ENCODE peak calls at places on chromosomes 12 and 14, in four cellular contexts. N, V, Z and U are unnamed samples.

GRCh38 chr14:51602176-51602759 is 49.4 kb upstream of the FRMD6 start:
- DNase-seq in V (no peak), Z (no peak), N (no peak), U (no peak)

GRCh38 chr12:104596876-104597833 is 140.4 kb downstream of the CHST11 start:
- DNase-seq in N (no peak), Z (no peak), V (no peak), U (no peak)

GRCh38 chr12:14664434-14665023 is 31.9 kb downstream of the GUCY2C start:
- DNase-seq in Z (peak; percentile 57), V (no peak), N (peak; percentile 37), U (no peak)

GRCh38 chr12:51028126-51028810 is 2.1 kb upstream of the SLC11A2 start:
- DNase-seq in V (no peak), N (no peak), Z (peak; percentile 27), U (no peak)

GRCh38 chr14:77250927-77251326 is 20.1 kb downstream of the NGB start:
- DNase-seq in Z (no peak), N (no peak), V (no peak), U (no peak)

GRCh38 chr14:39841088-39841487 is 408.9 kb upstream of the FBXO33 start:
- DNase-seq in N (no peak), Z (no peak), V (no peak), U (no peak)

GRCh38 chr12:56061982-56062381 is 18.0 kb upstream of the ERBB3 start:
- DNase-seq in Z (no peak), N (no peak), V (no peak), U (no peak)

GRCh38 chr14:23559010-23559920 is 3.2 kb downstream of the THTPA start:
- DNase-seq in Z (peak; percentile 35), V (no peak), N (no peak), U (no peak)

GRCh38 chr12:44286336-44286735 is 450.5 kb downstream of the TMEM117 start:
- DNase-seq in V (no peak), N (no peak), Z (peak; percentile 1), U (no peak)

GRCh38 chr12:119843100-119843499 is 34.0 kb downstream of the CIT start:
- DNase-seq in Z (no peak), N (no peak), V (no peak), U (no peak)

GRCh38 chr12:64177001-64177400 is 45.1 kb downstream of the KICS2 start:
- DNase-seq in Z (peak; percentile 81), V (no peak), N (no peak), U (no peak)

GRCh38 chr14:50122291-50122690 is 5.9 kb upstream of the VCPKMT start:
- DNase-seq in V (no peak), N (no peak), Z (no peak), U (no peak)

GRCh38 chr12:1666215-1666614 is 24.7 kb upstream of the ADIPOR2 start:
- DNase-seq in V (no peak), N (no peak), Z (no peak), U (no peak)

GRCh38 chr14:63727231-63727735 is 582 bp downstream of the SGPP1 start:
- DNase-seq in N (no peak), Z (peak; percentile 51), V (peak; percentile 89), U (no peak)

GRCh38 chr14:23183479-23183878 is at the start of gene SLC7A8:
- DNase-seq in Z (peak; percentile 15), V (no peak), N (peak; percentile 7), U (no peak)

GRCh38 chr12:76033116-76034001 is 1.8 kb upstream of the PHLDA1 start:
- DNase-seq in V (no peak), Z (peak; percentile 26), N (no peak), U (no peak)

GRCh38 chr14:50967719-50968266 is 23.5 kb upstream of the PYGL start:
- DNase-seq in N (no peak), V (no peak), Z (no peak), U (no peak)

GRCh38 chr12:26126340-26127284 is 1.8 kb upstream of the BHLHE41 start:
- DNase-seq in Z (peak; percentile 64), N (no peak), V (peak; percentile 95), U (no peak)

GRCh38 chr12:114834621-114835020 is 150.6 kb upstream of the TBX3 start:
- DNase-seq in V (no peak), Z (no peak), N (no peak), U (no peak)

GRCh38 chr12:131673519-131674265 is 37.2 kb upstream of the SFSWAP start:
- DNase-seq in N (no peak), Z (no peak), V (no peak), U (peak; percentile 25)

GRCh38 chr12:6345319-6346071 is 3.6 kb upstream of the TNFRSF1A start:
- DNase-seq in N (peak; percentile 85), Z (peak; percentile 94), V (no peak), U (no peak)

GRCh38 chr14:32576088-32576795 is 247.1 kb downstream of the AKAP6 start:
- DNase-seq in N (peak; percentile 42), V (no peak), Z (peak; percentile 57), U (no peak)

GRCh38 chr12:21372602-21373001 is at the start of gene IAPP:
- DNase-seq in N (no peak), Z (no peak), V (no peak), U (no peak)

GRCh38 chr12:25800101-25800500 is 158.4 kb upstream of the RASSF8 start:
- DNase-seq in Z (no peak), N (no peak), V (no peak), U (no peak)

GRCh38 chr12:3560295-3560620 is 69.3 kb downstream of the PRMT8 start:
- DNase-seq in N (no peak), V (no peak), Z (no peak), U (no peak)

GRCh38 chr14:93103392-93104080 is 12.2 kb downstream of the ITPK1 start:
- DNase-seq in N (no peak), V (no peak), Z (no peak), U (no peak)

GRCh38 chr12:26809611-26810298 is 23.2 kb downstream of the ITPR2 start:
- DNase-seq in V (no peak), N (no peak), Z (no peak), U (no peak)

GRCh38 chr12:28424965-28425364 is 234.7 kb downstream of the CCDC91 start:
- DNase-seq in V (no peak), Z (peak; percentile 97), N (no peak), U (no peak)

GRCh38 chr14:90061849-90062794 is at the start of gene KCNK13:
- DNase-seq in Z (peak; percentile 9), N (no peak), V (peak; percentile 77), U (no peak)

GRCh38 chr12:49293056-49293956 is 1.6 kb upstream of the PRPH start:
- DNase-seq in Z (no peak), N (no peak), V (no peak), U (no peak)

DNA sequence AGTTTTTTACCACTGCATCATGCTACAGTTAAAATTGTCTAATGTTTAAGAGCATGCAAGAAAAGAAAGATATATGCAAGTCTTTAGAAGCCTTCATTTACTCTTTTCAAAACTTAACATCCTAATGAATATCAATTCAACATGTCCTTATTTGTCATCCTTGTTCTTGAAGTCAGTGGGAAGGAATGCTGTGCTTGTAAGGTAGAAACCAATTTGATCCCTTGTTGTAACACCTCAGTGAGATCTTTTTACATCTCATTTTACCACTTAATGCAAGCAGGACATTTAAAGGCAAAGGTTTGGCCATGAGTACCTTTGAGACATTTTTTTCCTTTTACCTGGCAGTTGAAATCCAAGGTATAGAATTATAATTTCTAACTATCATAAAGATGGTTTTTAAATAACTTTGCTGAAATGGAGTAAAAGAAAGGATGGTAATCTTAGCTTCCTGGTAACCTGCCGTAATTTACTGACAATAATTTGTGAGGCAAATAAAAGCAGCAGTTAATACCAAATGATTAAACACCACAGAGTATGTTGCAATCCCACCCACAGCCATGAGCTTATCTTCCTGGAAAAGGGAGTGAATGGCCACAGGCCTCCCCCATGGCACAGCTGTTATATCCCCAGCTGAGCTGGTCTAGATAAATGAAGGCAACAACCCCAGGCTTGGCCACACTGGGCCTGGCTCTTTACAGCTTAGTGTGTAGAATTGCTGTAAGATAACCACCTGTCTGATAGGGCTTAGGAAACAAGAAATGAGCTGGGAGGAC is 33.2 kb upstream of the STRN3 start:
- DNase-seq in N (no peak), Z (no peak), V (no peak), U (no peak)
- TF ChIP-seq POLR2AphosphoS5 in N (no peak), Z (no peak), V (no peak), U (no peak)

DNA sequence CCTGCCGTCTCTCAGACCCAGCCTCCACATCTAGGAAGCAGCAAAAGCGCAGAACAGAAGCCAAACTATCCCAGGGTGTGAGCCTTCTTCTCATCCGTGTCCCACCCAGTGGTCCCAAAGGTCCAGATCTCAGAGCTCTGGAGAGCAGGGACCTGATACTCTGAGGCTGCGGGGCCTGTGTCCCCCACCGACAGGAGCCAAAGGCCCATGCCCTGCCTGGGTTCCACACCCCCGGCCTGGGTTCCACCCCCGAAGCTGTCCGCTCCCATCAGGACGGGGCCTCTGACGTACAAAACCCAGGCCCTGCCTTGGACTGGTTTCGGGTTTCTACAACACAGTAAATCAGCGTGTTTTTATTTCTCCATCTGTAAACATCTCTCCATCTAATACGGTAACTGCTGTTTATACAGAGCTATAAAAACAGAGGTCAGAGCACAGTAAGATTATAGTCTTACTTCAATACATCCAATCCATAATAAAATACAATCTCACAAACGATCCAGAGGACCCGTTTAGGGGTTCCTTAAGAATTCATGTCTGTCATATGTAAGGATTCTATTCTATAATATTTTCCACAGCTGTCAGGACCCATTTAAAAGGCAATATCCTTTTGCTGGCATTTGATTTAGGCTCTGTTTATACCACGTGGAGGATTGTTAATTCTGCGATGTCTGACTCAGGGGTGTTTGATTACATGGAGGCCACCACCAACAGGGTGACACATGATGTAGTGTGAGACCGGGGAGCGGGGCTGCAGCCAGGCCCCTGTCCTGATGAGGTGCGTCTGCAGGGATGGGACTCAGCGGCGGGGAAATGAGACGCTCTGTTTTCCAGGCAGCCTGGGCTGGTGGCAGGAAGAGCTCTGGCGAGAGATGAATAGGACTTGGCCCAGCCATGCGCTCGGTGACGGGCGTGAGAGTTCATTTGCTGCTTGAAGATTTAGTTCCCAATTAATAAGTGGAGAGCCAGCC is 110.3 kb downstream of the DICER1 start:
- DNase-seq in Z (no peak), N (no peak), V (no peak), U (peak; percentile 88)
- TF ChIP-seq POLR2AphosphoS5 in Z (no peak), N (no peak), V (no peak), U (peak; percentile 74)

DNA sequence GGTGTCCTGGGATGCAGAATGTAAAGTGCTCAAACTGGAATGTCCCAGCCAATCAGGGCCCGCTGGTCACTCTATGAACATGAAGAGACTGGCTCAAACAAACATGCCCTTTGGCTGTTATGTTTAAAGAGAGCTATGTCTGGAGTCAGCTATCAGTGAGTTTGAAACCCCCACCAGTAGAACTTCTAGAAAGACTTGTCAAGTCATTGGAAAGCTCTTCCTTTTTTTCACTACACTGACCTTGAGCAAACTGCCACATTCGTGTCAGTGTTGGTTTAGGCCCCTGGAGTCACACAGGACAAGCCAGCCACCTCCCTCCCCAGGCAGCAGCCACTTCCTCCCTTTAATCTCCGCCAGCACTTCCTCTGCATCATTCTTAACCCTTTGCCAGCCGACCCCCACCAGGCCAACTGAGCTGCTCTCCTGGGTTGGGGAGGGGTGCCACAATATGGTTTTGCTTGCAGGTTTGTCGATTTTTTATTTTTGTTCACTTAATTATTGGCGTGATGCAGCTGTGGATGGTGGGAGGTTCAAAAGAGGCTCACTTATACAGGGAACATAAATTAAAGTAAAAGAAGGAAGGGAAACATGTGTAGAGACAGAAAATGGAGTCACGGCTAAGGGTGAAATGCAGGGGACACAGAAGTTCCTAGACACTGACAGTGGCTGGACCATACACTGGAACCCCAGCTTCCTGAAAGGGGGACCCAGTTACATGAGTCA is 25.3 kb downstream of the CMKLR1 start:
- DNase-seq in Z (peak; percentile 49), V (no peak), N (no peak), U (no peak)
- TF ChIP-seq POLR2AphosphoS5 in Z (no peak), V (no peak), N (no peak), U (no peak)

DNA sequence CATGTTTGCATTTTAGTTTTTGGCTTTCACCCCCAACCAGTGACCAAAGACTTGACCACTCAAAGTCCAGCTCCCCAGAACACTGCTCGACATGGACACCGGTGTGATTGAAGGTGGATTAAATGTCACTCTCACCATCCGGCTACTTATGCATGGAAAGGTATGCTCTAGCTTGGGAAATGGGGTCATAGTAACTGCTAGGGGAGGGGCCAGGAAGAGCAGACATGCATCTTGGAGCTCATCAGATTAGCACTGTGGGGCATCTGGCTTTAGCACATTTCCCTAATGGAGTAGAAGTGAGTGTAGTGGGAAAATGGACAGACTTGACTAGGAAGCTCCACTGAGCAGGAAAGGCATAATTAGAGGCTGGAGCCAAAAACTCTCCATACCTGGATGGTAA is 2.8 kb downstream of the PCBP2 start:
- DNase-seq in Z (no peak), N (no peak), V (no peak), U (no peak)
- TF ChIP-seq POLR2AphosphoS5 in Z (no peak), N (no peak), V (no peak), U (no peak)